ENCODE peak calls at places on chromosomes 1 and 21, in eight cellular contexts. J, W, R, D, M, B, Z and E are unnamed samples.

GRCh38 chr1:93519196-93519825 is 71.4 kb downstream of the FNBP1L start:
- DNase-seq in W (no peak), Z (no peak), R (no peak), M (no peak), D (no peak), J (no peak), B (peak; percentile 68), E (no peak)

GRCh38 chr1:214452152-214452806 is 99.1 kb downstream of the PTPN14 start:
- DNase-seq in W (no peak), R (no peak), D (no peak), J (no peak), Z (no peak), B (no peak), M (no peak), E (peak; percentile 11)

GRCh38 chr1:228405200-228405978 is 1.2 kb downstream of the TRIM11 start:
- DNase-seq in J (no peak), B (no peak), Z (no peak), W (no peak), R (no peak), D (no peak), M (no peak), E (no peak)

GRCh38 chr21:40660461-40660860 is 186.5 kb downstream of the DSCAM start:
- DNase-seq in J (no peak), D (no peak), Z (no peak), R (no peak), B (no peak), M (no peak), W (no peak), E (no peak)

GRCh38 chr1:95138223-95138622 is 21.1 kb downstream of the TLCD4 start:
- DNase-seq in R (no peak), B (no peak), J (no peak), Z (no peak), D (no peak), W (no peak), M (no peak), E (no peak)

GRCh38 chr1:156481527-156481926 is 19.0 kb downstream of the MEF2D start:
- DNase-seq in Z (no peak), D (no peak), B (no peak), J (no peak), M (no peak), R (no peak), W (no peak), E (no peak)

GRCh38 chr1:185795181-185795580 is 61.0 kb downstream of the HMCN1 start:
- DNase-seq in B (no peak), D (no peak), M (no peak), Z (no peak), W (no peak), R (no peak), J (no peak), E (no peak)

GRCh38 chr21:37700641-37701202 is 215.5 kb downstream of the KCNJ6 start:
- DNase-seq in B (peak; percentile 84), W (peak; percentile 66), J (no peak), Z (peak; percentile 35), D (no peak), R (peak; percentile 72), M (no peak), E (peak; percentile 76)

GRCh38 chr1:159140474-159140873 is 30.9 kb upstream of the CADM3 start:
- DNase-seq in D (no peak), M (no peak), Z (no peak), J (no peak), B (no peak), R (no peak), W (no peak), E (no peak)

GRCh38 chr1:169529068-169529642 is 43.4 kb upstream of the SLC19A2 start:
- DNase-seq in J (no peak), Z (no peak), M (peak; percentile 75), W (no peak), R (peak; percentile 3), B (peak; percentile 91), D (no peak), E (no peak)

GRCh38 chr1:151547119-151547899 is 7.2 kb downstream of the TUFT1 start:
- DNase-seq in R (no peak), M (peak; percentile 69), J (no peak), Z (no peak), B (peak; percentile 99), W (peak; percentile 80), D (no peak), E (no peak)

GRCh38 chr1:210882414-210883221 is 251.3 kb downstream of the KCNH1 start:
- DNase-seq in W (no peak), J (no peak), Z (no peak), D (no peak), B (peak; percentile 98), R (no peak), M (no peak), E (no peak)

GRCh38 chr1:64161347-64162080 is 41.9 kb upstream of the UBE2U start:
- DNase-seq in R (no peak), W (no peak), B (no peak), J (no peak), M (peak; percentile 21), D (no peak), Z (no peak), E (no peak)

GRCh38 chr1:206953126-206953525 is 6.9 kb upstream of the PIGR start:
- DNase-seq in R (no peak), Z (no peak), W (no peak), J (no peak), M (no peak), B (peak; percentile 12), D (no peak), E (no peak)

GRCh38 chr1:208455821-208456220 is 211.6 kb upstream of the PLXNA2 start:
- DNase-seq in R (no peak), Z (no peak), M (no peak), J (no peak), D (no peak), W (peak; percentile 43), B (peak; percentile 55), E (no peak)

GRCh38 chr1:215521279-215521678 is 45.8 kb upstream of the KCTD3 start:
- DNase-seq in B (no peak), R (no peak), M (no peak), D (no peak), J (no peak), W (no peak), Z (no peak), E (no peak)

GRCh38 chr1:95642035-95642434 is 408.0 kb downstream of the RWDD3 start:
- DNase-seq in J (no peak), R (no peak), W (no peak), B (no peak), D (no peak), Z (no peak), M (no peak), E (no peak)

GRCh38 chr1:226706664-226707063 is 32.4 kb downstream of the ITPKB start:
- DNase-seq in M (no peak), D (no peak), W (no peak), Z (no peak), B (no peak), J (no peak), R (no peak), E (peak; percentile 81)

GRCh38 chr1:208258277-208258676 is 14.1 kb upstream of the PLXNA2 start:
- DNase-seq in R (no peak), W (no peak), J (no peak), D (no peak), M (no peak), Z (no peak), B (peak; percentile 44), E (no peak)

GRCh38 chr1:90821152-90821792 is 104.2 kb upstream of the BARHL2 start:
- DNase-seq in J (no peak), Z (no peak), R (no peak), M (no peak), D (no peak), W (no peak), B (peak; percentile 50), E (no peak)

GRCh38 chr1:92705456-92705855 is 79.5 kb downstream of the EVI5 start:
- DNase-seq in B (no peak), J (no peak), W (no peak), Z (no peak), R (no peak), M (no peak), D (no peak), E (peak; percentile 9)

GRCh38 chr1:26409191-26409751 is 1.3 kb upstream of the LIN28A start:
- DNase-seq in Z (no peak), B (no peak), J (no peak), W (no peak), D (no peak), M (no peak), R (peak; percentile 72), E (no peak)

GRCh38 chr1:40794915-40795715 is 11.5 kb downstream of the KCNQ4 start:
- DNase-seq in R (no peak), M (no peak), B (no peak), J (no peak), D (no peak), W (no peak), Z (no peak), E (no peak)

GRCh38 chr1:24199291-24199900 is 12.3 kb upstream of the IFNLR1 start:
- DNase-seq in R (peak; percentile 79), D (peak; percentile 52), B (peak; percentile 60), M (no peak), Z (no peak), J (peak; percentile 68), W (peak; percentile 67), E (no peak)

GRCh38 chr1:185499986-185500626 is 183.1 kb upstream of the IVNS1ABP start:
- DNase-seq in Z (peak; percentile 20), W (no peak), B (peak; percentile 86), M (no peak), J (no peak), R (no peak), D (no peak), E (no peak)

GRCh38 chr1:178258521-178258920 is 164.6 kb downstream of the RASAL2 start:
- DNase-seq in D (no peak), R (no peak), Z (no peak), W (no peak), J (no peak), M (no peak), B (no peak), E (no peak)

GRCh38 chr1:245007686-245008085 is 143.3 kb upstream of the HNRNPU start:
- DNase-seq in M (no peak), D (no peak), J (no peak), B (no peak), R (no peak), Z (no peak), W (no peak), E (no peak)

GRCh38 chr1:228226956-228227791 is 19.3 kb downstream of the OBSCN start:
- DNase-seq in D (no peak), R (peak; percentile 12), B (peak; percentile 58), J (no peak), Z (no peak), M (no peak), W (no peak), E (peak; percentile 48)

GRCh38 chr21:37429356-37429755 is 62.8 kb downstream of the DYRK1A start:
- DNase-seq in B (no peak), Z (no peak), W (no peak), J (no peak), D (no peak), M (no peak), R (no peak), E (no peak)

GRCh38 chr1:32470431-32470830 is 5.6 kb downstream of the ZBTB8B start:
- DNase-seq in R (no peak), D (no peak), B (no peak), J (no peak), W (no peak), M (no peak), Z (no peak), E (no peak)

GRCh38 chr1:45359882-45360513 is 19.8 kb upstream of the MUTYH start:
- DNase-seq in J (peak; percentile 19), Z (peak; percentile 55), D (no peak), R (peak; percentile 44), B (peak; percentile 56), W (peak; percentile 38), M (peak; percentile 77), E (no peak)

GRCh38 chr1:54248966-54249365 is 49.0 kb downstream of the MRPL37 start:
- DNase-seq in Z (no peak), M (no peak), D (no peak), W (no peak), J (no peak), R (no peak), B (no peak), E (no peak)

GRCh38 chr1:113124366-113124765 is 51.4 kb downstream of the LRIG2 start:
- DNase-seq in D (no peak), Z (no peak), M (no peak), J (no peak), R (no peak), B (no peak), W (no peak), E (no peak)

GRCh38 chr1:820962-821361 is 102.8 kb upstream of the SAMD11 start:
- DNase-seq in Z (no peak), W (no peak), R (no peak), B (no peak), D (no peak), J (no peak), M (no peak), E (no peak)